ENCODE peak calls at places on chromosomes 12 and 14, in six cellular contexts. U, F, R, S, L and H are unnamed samples.

GRCh38 chr12:122106891-122107660 is 28.5 kb downstream of the MLXIP start:
- DNase-seq in F (no peak), S (peak), U (peak), R (peak), L (peak), H (no peak)

GRCh38 chr14:20110438-20110837 is at the start of gene OR4K17:
- DNase-seq in L (no peak), U (no peak), F (no peak), R (no peak), S (no peak), H (no peak)

GRCh38 chr12:117388865-117389508 is 27.6 kb upstream of the NOS1 start:
- DNase-seq in R (no peak), F (no peak), L (no peak), U (no peak), S (no peak), H (no peak)

GRCh38 chr12:25056486-25057130 is 107.7 kb upstream of the BCAT1 start:
- DNase-seq in U (no peak), F (no peak), R (peak), S (no peak), L (no peak), H (no peak)

GRCh38 chr12:20489645-20490044 is 121.3 kb downstream of the PDE3A start:
- DNase-seq in F (no peak), L (no peak), R (peak), S (no peak), U (no peak), H (no peak)

GRCh38 chr12:26692417-26692816 is 140.6 kb downstream of the ITPR2 start:
- DNase-seq in U (peak), L (peak), F (no peak), S (no peak), R (no peak), H (no peak)

GRCh38 chr14:102870994-102871831 is 51.2 kb upstream of the AMN start:
- DNase-seq in R (no peak), F (no peak), U (no peak), S (no peak), L (peak), H (no peak)

GRCh38 chr12:47689215-47689614 is 16.6 kb downstream of the RPAP3 start:
- DNase-seq in L (no peak), F (no peak), R (no peak), S (no peak), U (no peak), H (no peak)

GRCh38 chr14:35400707-35401421 is 3.7 kb downstream of the NFKBIA start:
- DNase-seq in U (no peak), S (no peak), F (no peak), L (no peak), R (no peak), H (no peak)

GRCh38 chr12:13154851-13155250 is 41.7 kb upstream of the EMP1 start:
- DNase-seq in S (no peak), L (no peak), U (no peak), F (no peak), R (no peak), H (no peak)

GRCh38 chr12:8644345-8645248 is 18.0 kb downstream of the MFAP5 start:
- DNase-seq in S (no peak), U (no peak), F (peak), L (no peak), R (peak), H (no peak)

GRCh38 chr12:44217146-44217883 is 381.4 kb downstream of the TMEM117 start:
- DNase-seq in L (no peak), F (no peak), R (no peak), S (no peak), U (no peak), H (no peak)